ENCODE peak calls at places on chromosomes 16 and 17, in seven cellular contexts. O is retinal pigment epithelial cell, V is cardiac muscle cell, F is RWPE1, E is fibroblast of villous mesenchyme, Y is thoracic aorta, B is tibial nerve. X is an unnamed sample.
A peak's percentile ranks its signal among the peaks of the same experiment; 100 is the strongest.

GRCh38 chr17:38608648-38609047 is 2.9 kb upstream of the SRCIN1 start:
- DNase-seq in Y (no peak), B (no peak), E (no peak), F (peak; percentile 52), V (no peak), O (no peak), X (no peak)

GRCh38 chr17:59409336-59410048 is 78.0 kb downstream of the YPEL2 start:
- DNase-seq in E (no peak), B (no peak), Y (no peak), F (no peak), V (no peak), O (no peak), X (no peak)

GRCh38 chr17:35240861-35241260 is 2.0 kb upstream of the SLFN5 start:
- DNase-seq in B (no peak), V (no peak), F (no peak), E (no peak), Y (no peak), O (no peak), X (no peak)

GRCh38 chr17:54544239-54544638 is 356.4 kb upstream of the TOM1L1 start:
- DNase-seq in E (no peak), B (no peak), V (no peak), F (no peak), O (no peak), Y (no peak), X (no peak)

GRCh38 chr16:56332464-56333079 is 92.8 kb downstream of the AMFR start:
- DNase-seq in O (no peak), V (peak; percentile 67), E (peak; percentile 82), B (peak; percentile 61), F (peak; percentile 46), Y (no peak), X (no peak)

GRCh38 chr17:76700627-76701470 is 9.9 kb downstream of the MXRA7 start:
- DNase-seq in O (no peak), F (peak; percentile 73), Y (peak; percentile 55), V (peak; percentile 80), B (peak; percentile 43), E (peak; percentile 89), X (no peak)

GRCh38 chr16:66502020-66502913 is 47.7 kb downstream of the TK2 start:
- DNase-seq in O (no peak), V (peak; percentile 78), Y (no peak), F (peak; percentile 36), E (peak; percentile 72), B (peak; percentile 88), X (no peak)

GRCh38 chr17:44217738-44218343 is 1.6 kb downstream of the UBTF start:
- DNase-seq in F (no peak), O (no peak), E (no peak), B (no peak), Y (no peak), V (no peak), X (no peak)

GRCh38 chr16:9966569-9967157 is 215.6 kb downstream of the GRIN2A start:
- DNase-seq in V (no peak), F (no peak), E (no peak), O (no peak), Y (no peak), B (no peak), X (no peak)

GRCh38 chr17:46978489-46979022 is 497 bp downstream of the RPRML start:
- DNase-seq in V (peak; percentile 8), E (no peak), O (no peak), F (no peak), Y (no peak), B (no peak), X (no peak)

GRCh38 chr16:85037050-85037410 is 9.4 kb downstream of the KIAA0513 start:
- DNase-seq in O (peak; percentile 26), V (peak; percentile 67), E (peak; percentile 62), F (peak; percentile 86), Y (no peak), B (no peak), X (no peak)

GRCh38 chr16:56910114-56910511 is 21.8 kb upstream of the HERPUD1 start:
- DNase-seq in B (no peak), F (no peak), V (no peak), E (no peak), O (no peak), Y (no peak), X (no peak)

GRCh38 chr17:76493505-76494167 is 7.6 kb downstream of the RHBDF2 start:
- DNase-seq in B (no peak), O (no peak), Y (no peak), E (no peak), V (no peak), F (no peak), X (no peak)

GRCh38 chr17:78852709-78853111 is 12.1 kb upstream of the USP36 start:
- DNase-seq in F (no peak), E (peak; percentile 75), O (no peak), B (no peak), V (peak; percentile 57), Y (no peak), X (no peak)

GRCh38 chr17:64133546-64134215 is 3.7 kb upstream of the ERN1 start:
- DNase-seq in O (no peak), F (peak; percentile 62), E (peak; percentile 73), Y (no peak), B (no peak), V (peak; percentile 80), X (no peak)

GRCh38 chr17:31394544-31394943 is 3.1 kb downstream of the RAB11FIP4 start:
- DNase-seq in Y (no peak), O (peak; percentile 25), B (no peak), E (peak; percentile 78), F (peak; percentile 44), V (peak; percentile 85), X (peak; percentile 84)

GRCh38 chr16:57480754-57481230 is 5.5 kb downstream of the DOK4 start:
- DNase-seq in B (no peak), O (no peak), F (no peak), E (no peak), V (no peak), Y (no peak), X (no peak)

GRCh38 chr16:61713787-61714186 is 322.5 kb downstream of the CDH8 start:
- DNase-seq in Y (no peak), F (no peak), V (no peak), B (no peak), O (no peak), E (no peak), X (no peak)

DNA sequence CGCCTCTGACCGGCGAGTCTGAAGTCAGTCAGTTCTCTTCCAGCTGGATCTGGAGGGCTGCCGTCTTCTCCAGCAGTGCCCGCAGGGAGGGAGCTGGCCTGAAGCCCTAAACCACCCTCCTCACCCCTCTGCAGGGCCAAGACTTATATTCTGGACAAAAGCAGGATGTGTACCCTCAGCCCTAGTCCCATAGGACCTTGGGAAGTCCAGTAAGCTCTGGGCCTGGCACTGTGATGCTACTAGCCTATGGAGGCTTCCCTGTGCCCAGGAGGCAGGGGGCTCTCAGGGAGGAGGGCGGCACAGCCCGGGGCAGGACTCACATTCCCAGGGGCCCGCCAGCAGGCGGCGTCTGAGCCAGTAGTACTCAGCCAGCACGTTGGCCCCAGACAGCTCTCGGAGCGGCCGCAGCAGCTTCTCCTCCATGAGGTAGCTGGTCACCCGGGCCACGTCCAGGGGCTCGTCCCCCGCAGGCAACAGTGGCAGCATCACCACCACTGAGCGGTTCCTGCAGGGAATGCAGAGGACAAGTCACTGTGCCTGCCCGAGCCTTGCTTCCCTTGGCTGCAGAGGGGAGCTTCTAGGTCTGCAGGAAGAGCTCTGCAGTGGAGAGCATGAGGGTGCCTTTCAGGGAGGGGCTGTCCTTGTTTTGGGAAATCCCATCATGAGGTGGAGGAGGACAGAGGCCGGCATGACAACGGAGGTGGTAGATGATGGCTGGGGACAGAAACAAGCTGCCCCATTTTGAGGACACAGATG is 41.7 kb downstream of the RMI2 start:
- DNase-seq in F (no peak), V (peak; percentile 58), B (no peak), E (peak; percentile 29), Y (no peak), O (no peak), X (no peak)
- TF ChIP-seq CTCF in F (no peak), V (peak; percentile 78), B (peak; percentile 16), E (peak; percentile 65), Y (peak; percentile 59), O (peak; percentile 75), X (peak; percentile 75)

GRCh38 chr16:715448-716249 is 731 bp downstream of the METRN start:
- DNase-seq in B (no peak), O (no peak), F (no peak), V (no peak), E (peak; percentile 27), Y (no peak), X (no peak)
- TF ChIP-seq CTCF in B (no peak), O (no peak), F (peak; percentile 54), V (peak; percentile 5), E (no peak), Y (no peak), X (peak; percentile 36)

DNA sequence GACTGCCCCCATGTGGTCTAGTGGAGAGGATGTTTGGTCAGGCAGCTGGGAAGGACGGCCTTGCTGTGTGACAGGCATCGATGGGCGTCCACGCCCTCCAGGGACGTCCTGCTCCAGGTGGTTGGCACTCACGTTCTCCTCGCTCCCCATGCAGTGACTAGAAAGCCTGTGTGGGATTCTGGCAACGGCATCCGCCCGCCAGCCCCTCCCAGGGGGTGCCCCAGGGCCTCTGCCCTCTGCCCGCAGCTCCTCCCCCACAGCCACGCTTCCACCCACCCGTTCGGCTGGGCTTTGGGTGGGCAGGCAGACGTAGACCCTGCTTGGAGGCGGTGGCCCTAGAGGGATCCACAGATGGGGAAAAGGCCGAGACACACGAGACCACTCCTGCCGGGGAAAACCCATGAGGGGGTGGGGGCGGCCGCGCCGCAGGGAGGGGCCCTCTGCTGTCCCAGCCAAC is 4.7 kb upstream of the IL17C start:
- DNase-seq in F (no peak), V (peak; percentile 28), O (no peak), E (peak; percentile 44), Y (no peak), B (no peak), X (no peak)
- TF ChIP-seq CTCF in F (no peak), V (peak; percentile 30), O (peak; percentile 46), E (peak; percentile 39), Y (no peak), B (no peak), X (peak; percentile 3)

GRCh38 chr16:74743668-74744299 is 30.8 kb downstream of the FA2H start:
- DNase-seq in Y (no peak), V (peak; percentile 20), B (peak; percentile 42), E (peak; percentile 80), F (peak; percentile 84), O (no peak), X (no peak)

GRCh38 chr16:74740795-74741304 is 33.8 kb downstream of the FA2H start:
- DNase-seq in B (peak; percentile 26), Y (no peak), O (no peak), F (peak; percentile 72), V (no peak), E (no peak), X (no peak)

GRCh38 chr16:74743045-74743667 is 31.5 kb downstream of the FA2H start:
- DNase-seq in B (no peak), Y (no peak), E (no peak), F (peak; percentile 32), O (no peak), V (no peak), X (no peak)

GRCh38 chr16:74744566-74744965 is 30.1 kb downstream of the FA2H start:
- DNase-seq in Y (no peak), B (no peak), O (no peak), F (no peak), E (no peak), V (no peak), X (no peak)

DNA sequence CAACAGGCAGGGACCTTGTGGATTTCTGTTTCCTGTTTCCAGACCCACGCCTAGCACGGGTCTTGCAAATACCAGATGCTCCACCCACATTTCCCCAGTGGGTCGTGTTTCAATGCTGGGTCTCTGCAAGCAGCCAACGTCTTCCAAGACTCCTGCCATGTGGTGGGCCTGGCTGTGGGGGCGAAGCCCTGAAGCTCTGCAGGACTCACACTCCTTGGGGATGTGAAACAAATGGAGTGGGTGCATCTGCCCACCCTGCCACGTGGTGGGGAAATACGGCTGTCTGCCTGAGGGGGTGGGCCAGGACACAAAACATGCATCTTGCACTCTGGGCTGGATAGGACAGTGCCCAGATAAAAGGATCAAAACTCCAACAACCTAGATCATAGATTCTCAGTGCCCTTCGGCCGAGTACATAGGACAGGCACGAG is 32.6 kb downstream of the FA2H start:
- DNase-seq in F (no peak), O (no peak), Y (no peak), B (no peak), V (peak; percentile 33), E (peak; percentile 64), X (no peak)
- TF ChIP-seq CTCF in F (no peak), O (no peak), Y (no peak), B (no peak), V (no peak), E (no peak), X (no peak)

X was measured in type B pancreatic cell.